ENCODE peak calls at places on chromosomes 2 and 18, in eight cellular contexts. One of them, this sample, is unnamed. For H3K27me3, the result is how much of the 10 kb centered on the place peaks cover.

GRCh38 chr18:46322941-46323340 is 218.8 kb downstream of the HAUS1 start:
- ATAC-seq in HepG2: no peak
- ATAC-seq in Panc1: no peak
- ATAC-seq in GM23338: peak
- ATAC-seq in GM12878: no peak
- ATAC-seq in HCT116: no peak
- ATAC-seq in upper lobe of left lung: no peak
- ATAC-seq in K562: no peak
- ATAC-seq in this sample: no peak

GRCh38 chr18:49973592-49973991 is 160.3 kb upstream of the ACAA2 start:
- ATAC-seq in HepG2: no peak
- ATAC-seq in Panc1: no peak
- ATAC-seq in GM23338: no peak
- ATAC-seq in GM12878: no peak
- ATAC-seq in HCT116: no peak
- ATAC-seq in upper lobe of left lung: no peak
- ATAC-seq in K562: no peak
- ATAC-seq in this sample: no peak

GRCh38 chr2:220660277-220661155 is 911.6 kb downstream of the EPHA4 start:
- ATAC-seq in HepG2: no peak
- ATAC-seq in Panc1: no peak
- ATAC-seq in GM23338: no peak
- ATAC-seq in GM12878: peak
- ATAC-seq in HCT116: no peak
- ATAC-seq in upper lobe of left lung: no peak
- ATAC-seq in K562: no peak
- ATAC-seq in this sample: no peak

GRCh38 chr2:14756981-14757657 is 124.6 kb downstream of the LRATD1 start:
- ATAC-seq in HepG2: no peak
- ATAC-seq in Panc1: no peak
- ATAC-seq in GM23338: no peak
- ATAC-seq in GM12878: no peak
- ATAC-seq in HCT116: no peak
- ATAC-seq in upper lobe of left lung: peak
- ATAC-seq in K562: no peak
- ATAC-seq in this sample: no peak

GRCh38 chr2:221364672-221365071 is 207.4 kb downstream of the EPHA4 start:
- ATAC-seq in HepG2: no peak
- ATAC-seq in Panc1: no peak
- ATAC-seq in GM23338: no peak
- ATAC-seq in GM12878: no peak
- ATAC-seq in HCT116: no peak
- ATAC-seq in upper lobe of left lung: no peak
- ATAC-seq in K562: no peak
- ATAC-seq in this sample: no peak

GRCh38 chr18:346607-347006 is 78.8 kb upstream of the THOC1 start:
- ATAC-seq in HepG2: no peak
- ATAC-seq in Panc1: no peak
- ATAC-seq in GM23338: no peak
- ATAC-seq in GM12878: no peak
- ATAC-seq in HCT116: no peak
- ATAC-seq in upper lobe of left lung: no peak
- ATAC-seq in K562: no peak
- ATAC-seq in this sample: no peak

GRCh38 chr2:96946060-96946459 is 40.3 kb downstream of the FAM178B start:
- ATAC-seq in HepG2: no peak
- ATAC-seq in Panc1: no peak
- ATAC-seq in GM23338: no peak
- ATAC-seq in GM12878: no peak
- ATAC-seq in HCT116: no peak
- ATAC-seq in upper lobe of left lung: no peak
- ATAC-seq in K562: no peak
- ATAC-seq in this sample: no peak

GRCh38 chr2:100285691-100286090 is 36.6 kb downstream of the LONRF2 start:
- ATAC-seq in HepG2: peak
- ATAC-seq in Panc1: no peak
- ATAC-seq in GM23338: no peak
- ATAC-seq in GM12878: no peak
- ATAC-seq in HCT116: no peak
- ATAC-seq in upper lobe of left lung: no peak
- ATAC-seq in K562: no peak
- ATAC-seq in this sample: no peak

GRCh38 chr2:74881176-74881575 is 47.2 kb downstream of the HK2 start:
- ATAC-seq in HepG2: no peak
- ATAC-seq in Panc1: no peak
- ATAC-seq in GM23338: no peak
- ATAC-seq in GM12878: no peak
- ATAC-seq in HCT116: no peak
- ATAC-seq in upper lobe of left lung: no peak
- ATAC-seq in K562: no peak
- ATAC-seq in this sample: no peak

GRCh38 chr2:127576433-127577207 is 41.1 kb downstream of the MYO7B start:
- ATAC-seq in HepG2: peak
- ATAC-seq in Panc1: peak
- ATAC-seq in GM23338: peak
- ATAC-seq in GM12878: no peak
- ATAC-seq in HCT116: no peak
- ATAC-seq in upper lobe of left lung: peak
- ATAC-seq in K562: no peak
- ATAC-seq in this sample: peak

GRCh38 chr2:121196132-121196848 is 88.7 kb downstream of the TFCP2L1 start:
- ATAC-seq in HepG2: no peak
- ATAC-seq in Panc1: no peak
- ATAC-seq in GM23338: peak
- ATAC-seq in GM12878: no peak
- ATAC-seq in HCT116: no peak
- ATAC-seq in upper lobe of left lung: no peak
- ATAC-seq in K562: no peak
- ATAC-seq in this sample: no peak
- TF ChIP-seq POLR2AphosphoS5 in HepG2: no peak
- TF ChIP-seq POLR2AphosphoS5 in Panc1: no peak
- TF ChIP-seq POLR2AphosphoS5 in GM23338: no peak
- TF ChIP-seq POLR2AphosphoS5 in GM12878: no peak
- TF ChIP-seq POLR2AphosphoS5 in HCT116: no peak
- TF ChIP-seq POLR2AphosphoS5 in upper lobe of left lung: no peak
- TF ChIP-seq POLR2AphosphoS5 in K562: no peak
- TF ChIP-seq POLR2AphosphoS5 in this sample: no peak

GRCh38 chr2:119435953-119436297 is 4.3 kb downstream of the TMEM37 start:
- ATAC-seq in HepG2: no peak
- ATAC-seq in Panc1: no peak
- ATAC-seq in GM23338: no peak
- ATAC-seq in GM12878: no peak
- ATAC-seq in HCT116: no peak
- ATAC-seq in upper lobe of left lung: no peak
- ATAC-seq in K562: no peak
- ATAC-seq in this sample: no peak
- H3K27me3 ChIP-seq in HepG2: under half
- H3K27me3 ChIP-seq in Panc1: under half
- H3K27me3 ChIP-seq in GM23338: under half
- H3K27me3 ChIP-seq in GM12878: under half
- H3K27me3 ChIP-seq in HCT116: under half
- H3K27me3 ChIP-seq in upper lobe of left lung: under half
- H3K27me3 ChIP-seq in K562: under half
- H3K27me3 ChIP-seq in this sample: under half

GRCh38 chr18:2994603-2995432 is 18.1 kb downstream of the LPIN2 start:
- ATAC-seq in HepG2: peak
- ATAC-seq in Panc1: peak
- ATAC-seq in GM23338: peak
- ATAC-seq in GM12878: peak
- ATAC-seq in HCT116: peak
- ATAC-seq in upper lobe of left lung: peak
- ATAC-seq in K562: peak
- ATAC-seq in this sample: peak
- H3K27ac ChIP-seq in HepG2: peak
- H3K27ac ChIP-seq in Panc1: no peak
- H3K27ac ChIP-seq in GM23338: no peak
- H3K27ac ChIP-seq in GM12878: peak
- H3K27ac ChIP-seq in HCT116: no peak
- H3K27ac ChIP-seq in upper lobe of left lung: peak
- H3K27ac ChIP-seq in K562: peak
- H3K27ac ChIP-seq in this sample: no peak

GRCh38 chr2:144518744-144519596 is 949 bp downstream of the ZEB2 start:
- ATAC-seq in HepG2: no peak
- ATAC-seq in Panc1: no peak
- ATAC-seq in GM23338: no peak
- ATAC-seq in GM12878: peak
- ATAC-seq in HCT116: no peak
- ATAC-seq in upper lobe of left lung: peak
- ATAC-seq in K562: peak
- ATAC-seq in this sample: no peak

GRCh38 chr2:144520718-144521487 is 984 bp upstream of the ZEB2 start:
- ATAC-seq in HepG2: no peak
- ATAC-seq in Panc1: no peak
- ATAC-seq in GM23338: no peak
- ATAC-seq in GM12878: no peak
- ATAC-seq in HCT116: no peak
- ATAC-seq in upper lobe of left lung: peak
- ATAC-seq in K562: no peak
- ATAC-seq in this sample: no peak

GRCh38 chr2:144521702-144522101 is 1.8 kb upstream of the ZEB2 start:
- ATAC-seq in HepG2: no peak
- ATAC-seq in Panc1: no peak
- ATAC-seq in GM23338: no peak
- ATAC-seq in GM12878: no peak
- ATAC-seq in HCT116: no peak
- ATAC-seq in upper lobe of left lung: no peak
- ATAC-seq in K562: no peak
- ATAC-seq in this sample: no peak

GRCh38 chr2:144519597-144519933 is 354 bp downstream of the ZEB2 start:
- ATAC-seq in HepG2: no peak
- ATAC-seq in Panc1: no peak
- ATAC-seq in GM23338: no peak
- ATAC-seq in GM12878: no peak
- ATAC-seq in HCT116: no peak
- ATAC-seq in upper lobe of left lung: no peak
- ATAC-seq in K562: no peak
- ATAC-seq in this sample: no peak

GRCh38 chr2:144519934-144520717 is at the start of gene ZEB2:
- ATAC-seq in HepG2: no peak
- ATAC-seq in Panc1: no peak
- ATAC-seq in GM23338: no peak
- ATAC-seq in GM12878: peak
- ATAC-seq in HCT116: peak
- ATAC-seq in upper lobe of left lung: peak
- ATAC-seq in K562: peak
- ATAC-seq in this sample: peak
- TF ChIP-seq POLR2AphosphoS5 in HepG2: no peak
- TF ChIP-seq POLR2AphosphoS5 in Panc1: no peak
- TF ChIP-seq POLR2AphosphoS5 in GM23338: no peak
- TF ChIP-seq POLR2AphosphoS5 in GM12878: no peak
- TF ChIP-seq POLR2AphosphoS5 in HCT116: no peak
- TF ChIP-seq POLR2AphosphoS5 in upper lobe of left lung: peak
- TF ChIP-seq POLR2AphosphoS5 in K562: peak
- TF ChIP-seq POLR2AphosphoS5 in this sample: peak

GRCh38 chr18:22336406-22336805 is 81.3 kb downstream of the CTAGE1 start:
- ATAC-seq in HepG2: no peak
- ATAC-seq in Panc1: no peak
- ATAC-seq in GM23338: no peak
- ATAC-seq in GM12878: no peak
- ATAC-seq in HCT116: no peak
- ATAC-seq in upper lobe of left lung: no peak
- ATAC-seq in K562: no peak
- ATAC-seq in this sample: no peak
- H3K27me3 ChIP-seq in HepG2: under half
- H3K27me3 ChIP-seq in Panc1: under half
- H3K27me3 ChIP-seq in GM23338: under half
- H3K27me3 ChIP-seq in GM12878: under half
- H3K27me3 ChIP-seq in HCT116: under half
- H3K27me3 ChIP-seq in upper lobe of left lung: under half
- H3K27me3 ChIP-seq in K562: under half
- H3K27me3 ChIP-seq in this sample: under half